ENCODE peak calls at places on chromosomes 3 and 15, in six cellular contexts. S is uterus, O is upper lobe of left lung, B is H1, C is ovary, R is heart left ventricle. D is an unnamed sample. For H3K9me3 and H3K36me3, the result is how much of the 10 kb centered on the place peaks cover.

GRCh38 chr3:13108861-13109260 is 35.6 kb upstream of the IQSEC1 start:
- DNase-seq in S (no peak), O (no peak), B (no peak), C (no peak), R (no peak), D (no peak)

GRCh38 chr15:94119923-94120775 is 111.2 kb upstream of the MCTP2 start:
- DNase-seq in S (peak), O (peak), B (peak), C (peak), R (peak), D (peak)

GRCh38 chr3:132256984-132257383 is 60.2 kb upstream of the ACP3 start:
- DNase-seq in S (no peak), O (peak), B (peak), C (no peak), R (peak), D (no peak)

GRCh38 chr3:134072881-134073582 is 43.3 kb upstream of the SLCO2A1 start:
- DNase-seq in S (no peak), O (peak), B (no peak), C (no peak), R (no peak), D (no peak)

GRCh38 chr3:123194552-123194951 is 7.2 kb upstream of the SEC22A start:
- DNase-seq in S (no peak), O (peak), B (peak), C (no peak), R (no peak), D (no peak)

GRCh38 chr3:69716119-69716518 is 23.1 kb upstream of the MITF start:
- DNase-seq in S (no peak), O (no peak), B (no peak), C (no peak), R (no peak), D (no peak)

GRCh38 chr15:99138491-99138982 is 33.7 kb downstream of the SYNM start:
- DNase-seq in S (no peak), O (no peak), B (no peak), C (no peak), R (no peak), D (no peak)

GRCh38 chr3:134666466-134666865 is 15.6 kb upstream of the KY start:
- DNase-seq in S (no peak), O (no peak), B (no peak), C (no peak), R (no peak), D (peak)

GRCh38 chr3:81462921-81463320 is 298.5 kb downstream of the GBE1 start:
- DNase-seq in S (no peak), O (no peak), B (no peak), C (no peak), R (no peak), D (no peak)

GRCh38 chr15:90307661-90308060 is 42.2 kb downstream of the NGRN start:
- DNase-seq in S (no peak), O (no peak), B (peak), C (no peak), R (no peak), D (no peak)

GRCh38 chr3:25372167-25372566 is 55.9 kb upstream of the RARB start:
- DNase-seq in S (no peak), O (no peak), B (no peak), C (no peak), R (no peak), D (no peak)

GRCh38 chr3:179672918-179673317 is 20.1 kb downstream of the USP13 start:
- DNase-seq in S (no peak), O (peak), B (no peak), C (no peak), R (no peak), D (no peak)

GRCh38 chr3:136624894-136625815 is 127.0 kb downstream of the STAG1 start:
- DNase-seq in S (no peak), O (peak), B (no peak), C (no peak), R (no peak), D (no peak)

GRCh38 chr15:77552066-77552465 is 80.6 kb downstream of the LINGO1 start:
- DNase-seq in S (no peak), O (no peak), B (no peak), C (no peak), R (no peak), D (no peak)

GRCh38 chr15:69141833-69142232 is 18.6 kb upstream of the GLCE start:
- DNase-seq in S (no peak), O (no peak), B (no peak), C (no peak), R (no peak), D (no peak)

GRCh38 chr3:12638105-12638504 is 25.8 kb downstream of the RAF1 start:
- DNase-seq in S (no peak), O (no peak), B (no peak), C (no peak), R (no peak), D (no peak)

GRCh38 chr3:54863806-54864205 is 64.1 kb downstream of the LRTM1 start:
- DNase-seq in S (no peak), O (no peak), B (no peak), C (no peak), R (no peak), D (no peak)

GRCh38 chr3:102258666-102259227 is 176.1 kb upstream of the ZPLD1 start:
- DNase-seq in S (no peak), O (no peak), B (no peak), C (no peak), R (no peak), D (no peak)

GRCh38 chr3:12170207-12170606 is 11.5 kb upstream of the TIMP4 start:
- DNase-seq in S (no peak), O (peak), B (no peak), C (no peak), R (no peak), D (peak)

GRCh38 chr15:25236861-25237155 is 202.0 kb downstream of the UBE3A start:
- DNase-seq in S (no peak), O (no peak), B (no peak), C (no peak), R (no peak), D (no peak)

GRCh38 chr15:25234831-25235230 is 204.0 kb downstream of the UBE3A start:
- DNase-seq in S (no peak), O (no peak), B (no peak), C (no peak), R (no peak), D (no peak)

GRCh38 chr15:25235391-25235790 is 203.4 kb downstream of the UBE3A start:
- DNase-seq in S (no peak), O (no peak), B (no peak), C (no peak), R (no peak), D (no peak)

GRCh38 chr15:25236143-25236860 is 202.5 kb downstream of the UBE3A start:
- DNase-seq in S (no peak), O (no peak), B (no peak), C (no peak), R (no peak), D (no peak)

DNA sequence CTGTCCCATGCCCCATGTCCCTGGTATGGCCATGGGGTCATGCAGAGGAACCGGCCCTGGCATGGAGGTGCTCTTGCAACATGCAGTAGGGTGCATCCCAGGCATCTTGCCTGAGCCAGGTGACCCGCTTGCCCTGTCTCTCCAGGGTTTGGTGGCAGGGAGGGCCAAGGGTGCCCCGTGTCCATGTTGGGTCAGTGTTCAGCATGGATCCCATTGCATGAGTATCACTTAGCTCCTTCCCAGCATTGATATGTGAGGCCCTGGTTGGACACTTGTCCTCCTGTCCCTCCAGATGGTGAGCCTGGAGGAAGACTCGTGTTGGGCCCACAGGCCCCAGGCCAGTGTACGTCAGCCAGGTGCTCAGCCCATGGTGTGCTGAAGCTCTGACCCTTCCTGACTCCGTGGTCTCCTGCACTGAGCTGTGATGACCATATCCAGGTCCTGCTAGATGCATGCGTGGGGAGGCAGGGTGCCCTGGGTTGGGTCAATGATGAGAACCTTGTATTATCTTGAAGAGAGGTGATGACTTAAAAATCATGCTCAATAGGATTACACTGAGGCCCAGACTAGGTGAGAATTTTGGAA is 205.0 kb downstream of the UBE3A start:
- DNase-seq in S (no peak), O (no peak), B (no peak), C (no peak), R (no peak), D (no peak)
- H3K9me3 ChIP-seq in S (under half), O (under half), B (half or more), C (under half), R (under half), D (under half)

GRCh38 chr3:184334470-184335158 is 2.8 kb upstream of the FAM131A start:
- DNase-seq in S (no peak), O (no peak), B (no peak), C (no peak), R (no peak), D (no peak)

GRCh38 chr3:184333700-184334099 is 3.7 kb upstream of the FAM131A start:
- DNase-seq in S (no peak), O (no peak), B (no peak), C (no peak), R (no peak), D (no peak)

GRCh38 chr3:184335291-184335660 is 2.1 kb upstream of the FAM131A start:
- DNase-seq in S (no peak), O (no peak), B (no peak), C (no peak), R (no peak), D (no peak)

GRCh38 chr3:184332370-184333090 is 4.9 kb upstream of the FAM131A start:
- DNase-seq in S (no peak), O (no peak), B (no peak), C (no peak), R (no peak), D (no peak)

GRCh38 chr3:184333190-184333589 is 4.2 kb upstream of the FAM131A start:
- DNase-seq in S (no peak), O (no peak), B (no peak), C (no peak), R (no peak), D (no peak)
- TF ChIP-seq POLR2A in S (no peak), O (no peak), B (no peak), C (no peak), R (no peak), D (no peak)

DNA sequence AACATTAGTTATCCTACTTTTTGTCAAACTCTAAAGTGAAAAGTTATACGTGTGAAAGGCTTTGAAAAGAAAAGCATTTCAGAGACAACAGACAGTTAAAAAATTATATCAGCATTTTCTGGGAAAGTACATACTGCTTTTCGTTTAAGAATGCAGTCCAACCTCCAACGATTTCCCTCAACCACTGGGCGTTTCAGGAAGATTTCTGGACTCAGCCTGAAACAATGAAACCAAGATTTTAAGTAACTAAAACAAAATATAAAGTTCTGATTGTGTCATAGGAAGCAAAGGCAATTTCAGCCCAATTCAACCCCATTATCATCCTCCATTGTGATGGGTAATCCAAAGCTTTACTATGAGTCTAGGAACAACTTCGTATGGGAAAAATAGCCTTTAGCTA is 110.7 kb downstream of the PLD1 start:
- DNase-seq in S (no peak), O (no peak), B (no peak), C (no peak), R (no peak), D (no peak)
- H3K36me3 ChIP-seq in S (under half), O (under half), B (under half), C (under half), R (under half), D (under half)

GRCh38 chr15:26455828-26456227 is 317.0 kb downstream of the GABRB3 start:
- DNase-seq in S (no peak), O (no peak), B (no peak), C (no peak), R (no peak), D (no peak)
- H3K9me3 ChIP-seq in S (under half), O (under half), B (under half), C (under half), R (under half), D (under half)